ENCODE peak calls at places on chromosome 7, in ten cellular contexts. One of them, this sample, is unnamed.

GRCh38 chr7:39908973-39909372 is 41.1 kb upstream of the CDK13 start:
- DNase-seq in T-helper 1 cell: no peak
- DNase-seq in amygdala: no peak
- DNase-seq in fibroblast of pulmonary artery: no peak
- DNase-seq in NCI-H1105: no peak
- DNase-seq in GM23248: no peak
- DNase-seq in activated naive CD8-positive, alpha-beta T cell treated with anti-CD3 and anti-CD28 coated beads, Interleukin-2, amount 50 U/mL, for 24 hours: no peak
- DNase-seq in RWPE1: no peak
- DNase-seq in mucosa of descending colon: no peak
- DNase-seq in activated CD8-positive, alpha-beta memory T cell treated with anti-CD3 and anti-CD28 coated beads, Interleukin-2, amount 50 U/mL, for 48 hours: no peak
- DNase-seq in this sample: no peak

GRCh38 chr7:42238709-42239395 is 1.8 kb upstream of the GLI3 start:
- DNase-seq in T-helper 1 cell: no peak
- DNase-seq in amygdala: no peak
- DNase-seq in fibroblast of pulmonary artery: peak; percentile 75
- DNase-seq in NCI-H1105: no peak
- DNase-seq in GM23248: peak; percentile 91
- DNase-seq in activated naive CD8-positive, alpha-beta T cell treated with anti-CD3 and anti-CD28 coated beads, Interleukin-2, amount 50 U/mL, for 24 hours: no peak
- DNase-seq in RWPE1: peak; percentile 78
- DNase-seq in mucosa of descending colon: peak; percentile 18
- DNase-seq in activated CD8-positive, alpha-beta memory T cell treated with anti-CD3 and anti-CD28 coated beads, Interleukin-2, amount 50 U/mL, for 48 hours: no peak
- DNase-seq in this sample: no peak

GRCh38 chr7:66239467-66239856 is 34.3 kb downstream of the TPST1 start:
- DNase-seq in T-helper 1 cell: no peak
- DNase-seq in amygdala: no peak
- DNase-seq in fibroblast of pulmonary artery: no peak
- DNase-seq in NCI-H1105: no peak
- DNase-seq in GM23248: peak; percentile 27
- DNase-seq in activated naive CD8-positive, alpha-beta T cell treated with anti-CD3 and anti-CD28 coated beads, Interleukin-2, amount 50 U/mL, for 24 hours: no peak
- DNase-seq in RWPE1: no peak
- DNase-seq in mucosa of descending colon: no peak
- DNase-seq in activated CD8-positive, alpha-beta memory T cell treated with anti-CD3 and anti-CD28 coated beads, Interleukin-2, amount 50 U/mL, for 48 hours: no peak
- DNase-seq in this sample: no peak

GRCh38 chr7:100629117-100629711 is 12.1 kb downstream of the TFR2 start:
- DNase-seq in T-helper 1 cell: no peak
- DNase-seq in amygdala: no peak
- DNase-seq in fibroblast of pulmonary artery: peak; percentile 32
- DNase-seq in NCI-H1105: no peak
- DNase-seq in GM23248: peak; percentile 32
- DNase-seq in activated naive CD8-positive, alpha-beta T cell treated with anti-CD3 and anti-CD28 coated beads, Interleukin-2, amount 50 U/mL, for 24 hours: peak; percentile 45
- DNase-seq in RWPE1: no peak
- DNase-seq in mucosa of descending colon: no peak
- DNase-seq in activated CD8-positive, alpha-beta memory T cell treated with anti-CD3 and anti-CD28 coated beads, Interleukin-2, amount 50 U/mL, for 48 hours: no peak
- DNase-seq in this sample: no peak

GRCh38 chr7:132614428-132615076 is 38.3 kb upstream of the PLXNA4 start:
- DNase-seq in T-helper 1 cell: no peak
- DNase-seq in amygdala: no peak
- DNase-seq in fibroblast of pulmonary artery: peak; percentile 20
- DNase-seq in NCI-H1105: no peak
- DNase-seq in GM23248: peak; percentile 40
- DNase-seq in activated naive CD8-positive, alpha-beta T cell treated with anti-CD3 and anti-CD28 coated beads, Interleukin-2, amount 50 U/mL, for 24 hours: no peak
- DNase-seq in RWPE1: no peak
- DNase-seq in mucosa of descending colon: peak; percentile 14
- DNase-seq in activated CD8-positive, alpha-beta memory T cell treated with anti-CD3 and anti-CD28 coated beads, Interleukin-2, amount 50 U/mL, for 48 hours: no peak
- DNase-seq in this sample: peak; percentile 15

GRCh38 chr7:124992881-124993562 is 63.4 kb upstream of the POT1 start:
- DNase-seq in T-helper 1 cell: no peak
- DNase-seq in amygdala: no peak
- DNase-seq in fibroblast of pulmonary artery: peak; percentile 93
- DNase-seq in NCI-H1105: no peak
- DNase-seq in GM23248: peak; percentile 89
- DNase-seq in activated naive CD8-positive, alpha-beta T cell treated with anti-CD3 and anti-CD28 coated beads, Interleukin-2, amount 50 U/mL, for 24 hours: no peak
- DNase-seq in RWPE1: peak; percentile 46
- DNase-seq in mucosa of descending colon: no peak
- DNase-seq in activated CD8-positive, alpha-beta memory T cell treated with anti-CD3 and anti-CD28 coated beads, Interleukin-2, amount 50 U/mL, for 48 hours: no peak
- DNase-seq in this sample: no peak

GRCh38 chr7:41573017-41573416 is 129.9 kb downstream of the INHBA start:
- DNase-seq in T-helper 1 cell: no peak
- DNase-seq in amygdala: no peak
- DNase-seq in fibroblast of pulmonary artery: peak; percentile 52
- DNase-seq in NCI-H1105: no peak
- DNase-seq in GM23248: peak; percentile 49
- DNase-seq in activated naive CD8-positive, alpha-beta T cell treated with anti-CD3 and anti-CD28 coated beads, Interleukin-2, amount 50 U/mL, for 24 hours: no peak
- DNase-seq in RWPE1: peak; percentile 16
- DNase-seq in mucosa of descending colon: no peak
- DNase-seq in activated CD8-positive, alpha-beta memory T cell treated with anti-CD3 and anti-CD28 coated beads, Interleukin-2, amount 50 U/mL, for 48 hours: no peak
- DNase-seq in this sample: no peak

GRCh38 chr7:107939472-107940145 is 48.6 kb downstream of the DLD start:
- DNase-seq in T-helper 1 cell: no peak
- DNase-seq in amygdala: no peak
- DNase-seq in fibroblast of pulmonary artery: peak; percentile 85
- DNase-seq in NCI-H1105: no peak
- DNase-seq in GM23248: peak; percentile 94
- DNase-seq in activated naive CD8-positive, alpha-beta T cell treated with anti-CD3 and anti-CD28 coated beads, Interleukin-2, amount 50 U/mL, for 24 hours: no peak
- DNase-seq in RWPE1: no peak
- DNase-seq in mucosa of descending colon: no peak
- DNase-seq in activated CD8-positive, alpha-beta memory T cell treated with anti-CD3 and anti-CD28 coated beads, Interleukin-2, amount 50 U/mL, for 48 hours: no peak
- DNase-seq in this sample: no peak

GRCh38 chr7:122528879-122529481 is 169.9 kb downstream of the RNF133 start:
- DNase-seq in T-helper 1 cell: no peak
- DNase-seq in amygdala: no peak
- DNase-seq in fibroblast of pulmonary artery: peak; percentile 71
- DNase-seq in NCI-H1105: peak; percentile 53
- DNase-seq in GM23248: peak; percentile 62
- DNase-seq in activated naive CD8-positive, alpha-beta T cell treated with anti-CD3 and anti-CD28 coated beads, Interleukin-2, amount 50 U/mL, for 24 hours: no peak
- DNase-seq in RWPE1: peak; percentile 3
- DNase-seq in mucosa of descending colon: no peak
- DNase-seq in activated CD8-positive, alpha-beta memory T cell treated with anti-CD3 and anti-CD28 coated beads, Interleukin-2, amount 50 U/mL, for 48 hours: no peak
- DNase-seq in this sample: peak; percentile 41

GRCh38 chr7:4645241-4645640 is 36.9 kb upstream of the FOXK1 start:
- DNase-seq in T-helper 1 cell: no peak
- DNase-seq in amygdala: no peak
- DNase-seq in fibroblast of pulmonary artery: no peak
- DNase-seq in NCI-H1105: no peak
- DNase-seq in GM23248: peak; percentile 55
- DNase-seq in activated naive CD8-positive, alpha-beta T cell treated with anti-CD3 and anti-CD28 coated beads, Interleukin-2, amount 50 U/mL, for 24 hours: no peak
- DNase-seq in RWPE1: no peak
- DNase-seq in mucosa of descending colon: no peak
- DNase-seq in activated CD8-positive, alpha-beta memory T cell treated with anti-CD3 and anti-CD28 coated beads, Interleukin-2, amount 50 U/mL, for 48 hours: no peak
- DNase-seq in this sample: no peak

GRCh38 chr7:132225216-132226030 is 350.8 kb downstream of the PLXNA4 start:
- DNase-seq in T-helper 1 cell: no peak
- DNase-seq in amygdala: no peak
- DNase-seq in fibroblast of pulmonary artery: no peak
- DNase-seq in NCI-H1105: no peak
- DNase-seq in GM23248: no peak
- DNase-seq in activated naive CD8-positive, alpha-beta T cell treated with anti-CD3 and anti-CD28 coated beads, Interleukin-2, amount 50 U/mL, for 24 hours: no peak
- DNase-seq in RWPE1: no peak
- DNase-seq in mucosa of descending colon: peak; percentile 72
- DNase-seq in activated CD8-positive, alpha-beta memory T cell treated with anti-CD3 and anti-CD28 coated beads, Interleukin-2, amount 50 U/mL, for 48 hours: no peak
- DNase-seq in this sample: no peak

GRCh38 chr7:111954474-111955311 is 251.5 kb downstream of the DOCK4 start:
- DNase-seq in T-helper 1 cell: no peak
- DNase-seq in amygdala: no peak
- DNase-seq in fibroblast of pulmonary artery: no peak
- DNase-seq in NCI-H1105: no peak
- DNase-seq in GM23248: no peak
- DNase-seq in activated naive CD8-positive, alpha-beta T cell treated with anti-CD3 and anti-CD28 coated beads, Interleukin-2, amount 50 U/mL, for 24 hours: no peak
- DNase-seq in RWPE1: no peak
- DNase-seq in mucosa of descending colon: no peak
- DNase-seq in activated CD8-positive, alpha-beta memory T cell treated with anti-CD3 and anti-CD28 coated beads, Interleukin-2, amount 50 U/mL, for 48 hours: no peak
- DNase-seq in this sample: no peak

GRCh38 chr7:11416641-11417040 is 415.4 kb downstream of the THSD7A start:
- DNase-seq in T-helper 1 cell: no peak
- DNase-seq in amygdala: no peak
- DNase-seq in fibroblast of pulmonary artery: no peak
- DNase-seq in NCI-H1105: no peak
- DNase-seq in GM23248: no peak
- DNase-seq in activated naive CD8-positive, alpha-beta T cell treated with anti-CD3 and anti-CD28 coated beads, Interleukin-2, amount 50 U/mL, for 24 hours: no peak
- DNase-seq in RWPE1: no peak
- DNase-seq in mucosa of descending colon: no peak
- DNase-seq in activated CD8-positive, alpha-beta memory T cell treated with anti-CD3 and anti-CD28 coated beads, Interleukin-2, amount 50 U/mL, for 48 hours: no peak
- DNase-seq in this sample: no peak

GRCh38 chr7:96837583-96837982 is 127.9 kb upstream of the SEM1 start:
- DNase-seq in T-helper 1 cell: no peak
- DNase-seq in amygdala: no peak
- DNase-seq in fibroblast of pulmonary artery: no peak
- DNase-seq in NCI-H1105: no peak
- DNase-seq in GM23248: no peak
- DNase-seq in activated naive CD8-positive, alpha-beta T cell treated with anti-CD3 and anti-CD28 coated beads, Interleukin-2, amount 50 U/mL, for 24 hours: peak; percentile 4
- DNase-seq in RWPE1: no peak
- DNase-seq in mucosa of descending colon: peak; percentile 3
- DNase-seq in activated CD8-positive, alpha-beta memory T cell treated with anti-CD3 and anti-CD28 coated beads, Interleukin-2, amount 50 U/mL, for 48 hours: no peak
- DNase-seq in this sample: no peak

GRCh38 chr7:93948106-93948505 is 26.6 kb downstream of the GNG11 start:
- DNase-seq in T-helper 1 cell: no peak
- DNase-seq in amygdala: no peak
- DNase-seq in fibroblast of pulmonary artery: peak; percentile 51
- DNase-seq in NCI-H1105: no peak
- DNase-seq in GM23248: peak; percentile 57
- DNase-seq in activated naive CD8-positive, alpha-beta T cell treated with anti-CD3 and anti-CD28 coated beads, Interleukin-2, amount 50 U/mL, for 24 hours: no peak
- DNase-seq in RWPE1: no peak
- DNase-seq in mucosa of descending colon: no peak
- DNase-seq in activated CD8-positive, alpha-beta memory T cell treated with anti-CD3 and anti-CD28 coated beads, Interleukin-2, amount 50 U/mL, for 48 hours: no peak
- DNase-seq in this sample: no peak

This sample was measured in NCI-H1092.